ENCODE peak calls at places on chromosome 12, in six cellular contexts. I, Y, E, D, G and Z are unnamed samples.

GRCh38 chr12:111425655-111426054 is 19.9 kb downstream of the SH2B3 start:
- DNase-seq in I (no peak), E (no peak), G (no peak), Y (no peak), D (no peak), Z (no peak)

GRCh38 chr12:11968516-11968915 is 102.2 kb upstream of the BCL2L14 start:
- DNase-seq in I (no peak), E (no peak), Y (no peak), G (no peak), D (no peak), Z (no peak)

GRCh38 chr12:32501835-32502333 is 102.5 kb downstream of the FGD4 start:
- DNase-seq in E (peak), Y (no peak), G (peak), I (peak), D (peak), Z (peak)

GRCh38 chr12:38157274-38157932 is 159.2 kb upstream of the ALG10B start:
- DNase-seq in Y (no peak), D (no peak), E (no peak), I (no peak), G (no peak), Z (no peak)

GRCh38 chr12:31225656-31226535 is 100.1 kb downstream of the SINHCAF start:
- DNase-seq in G (no peak), E (no peak), I (no peak), D (no peak), Y (no peak), Z (no peak)

GRCh38 chr12:118237908-118238307 is 102.0 kb downstream of the PEBP1 start:
- DNase-seq in E (peak), Y (no peak), G (no peak), D (peak), I (no peak), Z (no peak)

GRCh38 chr12:121576851-121577391 is 3.9 kb downstream of the KDM2B start:
- DNase-seq in Y (no peak), I (no peak), E (peak), D (peak), G (peak), Z (no peak)

GRCh38 chr12:4037747-4038312 is 164.6 kb upstream of the PARP11 start:
- DNase-seq in G (peak), Y (no peak), E (peak), D (peak), I (peak), Z (no peak)

GRCh38 chr12:12561305-12562015 is 1.2 kb downstream of the DUSP16 start:
- DNase-seq in E (peak), G (peak), I (peak), Y (peak), D (peak), Z (peak)

GRCh38 chr12:114864688-114865685 is 181.0 kb upstream of the TBX3 start:
- DNase-seq in I (no peak), D (no peak), G (no peak), E (no peak), Y (no peak), Z (no peak)

GRCh38 chr12:80925237-80925636 is 12.5 kb downstream of the LIN7A start:
- DNase-seq in G (no peak), E (no peak), Y (no peak), D (no peak), I (no peak), Z (no peak)

GRCh38 chr12:128079-128478 is 61.5 kb downstream of the IQSEC3 start:
- DNase-seq in I (no peak), Y (no peak), G (no peak), E (no peak), D (no peak), Z (no peak)

GRCh38 chr12:93763746-93764147 is 86.6 kb downstream of the CRADD start:
- DNase-seq in E (no peak), G (peak), Y (no peak), I (no peak), D (no peak), Z (peak)

GRCh38 chr12:120249875-120250795 is 15.4 kb downstream of the PXN start:
- DNase-seq in Y (no peak), E (no peak), G (peak), D (peak), I (no peak), Z (no peak)

GRCh38 chr12:117874842-117875434 is 93.9 kb downstream of the KSR2 start:
- DNase-seq in E (peak), I (peak), Y (peak), G (peak), D (peak), Z (no peak)

GRCh38 chr12:3489057-3489456 is 1.9 kb upstream of the PRMT8 start:
- DNase-seq in I (no peak), D (peak), E (peak), Y (no peak), G (no peak), Z (no peak)

GRCh38 chr12:30519535-30519934 is 176.1 kb downstream of the IPO8 start:
- DNase-seq in E (no peak), G (no peak), I (no peak), D (no peak), Y (no peak), Z (no peak)

GRCh38 chr12:508795-509194 is 49.1 kb downstream of the B4GALNT3 start:
- DNase-seq in G (no peak), E (no peak), D (no peak), I (no peak), Y (no peak), Z (no peak)